ENCODE peak calls at places on chromosome 9, in seven cellular contexts. U, V, M, I, X, R and Z are unnamed samples.

GRCh38 chr9:83424831-83425230 is 113.4 kb downstream of the FRMD3 start:
- DNase-seq in I (no peak), R (no peak), M (no peak), U (no peak), X (peak), V (no peak), Z (no peak)

GRCh38 chr9:72979405-72980100 is 26.7 kb upstream of the ALDH1A1 start:
- DNase-seq in I (no peak), V (no peak), U (no peak), X (peak), R (peak), M (no peak), Z (no peak)

GRCh38 chr9:121305269-121305994 is 37.5 kb downstream of the GSN start:
- DNase-seq in R (no peak), X (no peak), I (no peak), V (no peak), M (no peak), U (no peak), Z (no peak)

GRCh38 chr9:92974161-92974661 is 26.9 kb downstream of the FGD3 start:
- DNase-seq in V (no peak), I (no peak), R (no peak), M (no peak), X (peak), U (no peak), Z (no peak)

GRCh38 chr9:12719431-12719830 is 26.2 kb downstream of the TYRP1 start:
- DNase-seq in I (no peak), X (peak), U (no peak), V (peak), M (no peak), R (peak), Z (no peak)

GRCh38 chr9:38087934-38088925 is 19.2 kb upstream of the SHB start:
- DNase-seq in I (peak), U (peak), M (peak), R (peak), V (peak), X (peak), Z (peak)

GRCh38 chr9:106443520-106443919 is 419.4 kb upstream of the ZNF462 start:
- DNase-seq in I (no peak), U (no peak), R (no peak), X (no peak), V (no peak), M (no peak), Z (no peak)

GRCh38 chr9:79684711-79685575 is 113.2 kb downstream of the TLE4 start:
- DNase-seq in X (no peak), U (no peak), I (no peak), M (no peak), V (no peak), R (peak), Z (no peak)

GRCh38 chr9:79408617-79409016 is 163.1 kb upstream of the TLE4 start:
- DNase-seq in U (no peak), M (no peak), X (no peak), I (no peak), R (peak), V (no peak), Z (no peak)

GRCh38 chr9:33452828-33453271 is 5.5 kb upstream of the AQP3 start:
- DNase-seq in R (peak), M (peak), V (peak), I (peak), X (peak), U (peak), Z (peak)

GRCh38 chr9:120326076-120326693 is 253.8 kb downstream of the CDK5RAP2 start:
- DNase-seq in R (no peak), M (no peak), I (no peak), V (no peak), U (no peak), X (no peak), Z (no peak)

GRCh38 chr9:91884746-91885687 is 65.0 kb downstream of the ROR2 start:
- DNase-seq in I (no peak), V (no peak), M (peak), U (no peak), R (peak), X (no peak), Z (no peak)

GRCh38 chr9:86176468-86176867 is 77.1 kb upstream of the GOLM1 start:
- DNase-seq in U (no peak), R (peak), I (peak), M (no peak), X (no peak), V (no peak), Z (no peak)

GRCh38 chr9:134189475-134190231 is 25.3 kb upstream of the RNU6ATAC start:
- DNase-seq in X (no peak), V (no peak), R (no peak), U (no peak), M (no peak), I (no peak), Z (no peak)

GRCh38 chr9:124562328-124562727 is 55.1 kb upstream of the NR5A1 start:
- DNase-seq in I (no peak), V (no peak), M (no peak), X (no peak), U (no peak), R (no peak), Z (no peak)

GRCh38 chr9:89391585-89391984 is 73.3 kb downstream of the SECISBP2 start:
- DNase-seq in X (no peak), M (no peak), V (no peak), R (no peak), I (no peak), U (no peak), Z (no peak)

GRCh38 chr9:37507586-37508134 is 21.9 kb downstream of the POLR1E start:
- DNase-seq in U (no peak), I (no peak), M (no peak), V (no peak), X (no peak), R (no peak), Z (no peak)

GRCh38 chr9:135437259-135437658 is 42.3 kb upstream of the PPP1R26 start:
- DNase-seq in V (no peak), X (no peak), I (no peak), M (no peak), R (no peak), U (no peak), Z (no peak)

GRCh38 chr9:5095795-5096194 is 89.6 kb downstream of the INSL6 start:
- DNase-seq in M (no peak), R (peak), X (no peak), U (no peak), V (no peak), I (no peak), Z (no peak)